ENCODE peak calls at places on chromosomes 7 and 10, in four cellular contexts. One of them, this sample, is unnamed.

GRCh38 chr10:60853107-60853506 is 74.8 kb downstream of the CDK1 start:
- DNase-seq in ovary: no peak
- DNase-seq in upper lobe of right lung: no peak
- DNase-seq in mammary epithelial cell: no peak
- DNase-seq in this sample: no peak

GRCh38 chr10:131933016-131933694 is 32.3 kb downstream of the PPP2R2D start:
- DNase-seq in upper lobe of right lung: peak; percentile 46
- DNase-seq in mammary epithelial cell: no peak
- DNase-seq in ovary: peak; percentile 48
- DNase-seq in this sample: no peak

GRCh38 chr10:67606572-67606971 is 89.4 kb downstream of the CTNNA3 start:
- DNase-seq in ovary: no peak
- DNase-seq in mammary epithelial cell: peak; percentile 60
- DNase-seq in upper lobe of right lung: no peak
- DNase-seq in this sample: no peak

GRCh38 chr10:71963756-71964668 is at the start of gene CHST3:
- DNase-seq in ovary: peak; percentile 86
- DNase-seq in mammary epithelial cell: peak; percentile 54
- DNase-seq in upper lobe of right lung: peak; percentile 80
- DNase-seq in this sample: peak; percentile 87

GRCh38 chr7:121960678-121961461 is 87.9 kb downstream of the PTPRZ1 start:
- DNase-seq in ovary: no peak
- DNase-seq in mammary epithelial cell: peak; percentile 93
- DNase-seq in upper lobe of right lung: no peak
- DNase-seq in this sample: no peak

GRCh38 chr7:158318511-158318913 is 269.1 kb downstream of the PTPRN2 start:
- DNase-seq in mammary epithelial cell: no peak
- DNase-seq in ovary: no peak
- DNase-seq in upper lobe of right lung: no peak
- DNase-seq in this sample: no peak

GRCh38 chr7:17015575-17015974 is 133.8 kb upstream of the AGR3 start:
- DNase-seq in mammary epithelial cell: no peak
- DNase-seq in upper lobe of right lung: no peak
- DNase-seq in ovary: no peak
- DNase-seq in this sample: no peak

GRCh38 chr7:22332481-22332880 is 24.5 kb downstream of the RAPGEF5 start:
- DNase-seq in mammary epithelial cell: no peak
- DNase-seq in upper lobe of right lung: no peak
- DNase-seq in ovary: no peak
- DNase-seq in this sample: no peak

GRCh38 chr10:88073676-88074075 is 210.3 kb downstream of the PTEN start:
- DNase-seq in upper lobe of right lung: no peak
- DNase-seq in mammary epithelial cell: no peak
- DNase-seq in ovary: no peak
- DNase-seq in this sample: no peak

GRCh38 chr7:99036531-99037175 is 107.3 kb downstream of the SMURF1 start:
- DNase-seq in mammary epithelial cell: peak; percentile 20
- DNase-seq in ovary: no peak
- DNase-seq in upper lobe of right lung: no peak
- DNase-seq in this sample: peak; percentile 71

GRCh38 chr10:87092861-87093460 is 1.7 kb downstream of the GLUD1 start:
- DNase-seq in upper lobe of right lung: no peak
- DNase-seq in mammary epithelial cell: peak; percentile 41
- DNase-seq in ovary: no peak
- DNase-seq in this sample: no peak

GRCh38 chr7:93219877-93220276 is 6.4 kb downstream of the HEPACAM2 start:
- DNase-seq in mammary epithelial cell: no peak
- DNase-seq in upper lobe of right lung: no peak
- DNase-seq in ovary: no peak
- DNase-seq in this sample: no peak

GRCh38 chr7:8197994-8198698 is 63.8 kb downstream of the ICA1 start:
- DNase-seq in upper lobe of right lung: no peak
- DNase-seq in mammary epithelial cell: no peak
- DNase-seq in ovary: no peak
- DNase-seq in this sample: no peak

GRCh38 chr7:71739520-71740195 is 607.7 kb downstream of the GALNT17 start:
- DNase-seq in ovary: no peak
- DNase-seq in mammary epithelial cell: no peak
- DNase-seq in upper lobe of right lung: no peak
- DNase-seq in this sample: no peak

GRCh38 chr7:44173911-44174693 is 15.1 kb downstream of the GCK start:
- DNase-seq in mammary epithelial cell: no peak
- DNase-seq in upper lobe of right lung: no peak
- DNase-seq in ovary: no peak
- DNase-seq in this sample: no peak

GRCh38 chr7:101166909-101167644 is 1.7 kb upstream of the VGF start:
- DNase-seq in mammary epithelial cell: no peak
- DNase-seq in upper lobe of right lung: no peak
- DNase-seq in ovary: no peak
- DNase-seq in this sample: no peak

GRCh38 chr10:133350950-133351329 is 3.8 kb downstream of the PRAP1 start:
- DNase-seq in mammary epithelial cell: no peak
- DNase-seq in upper lobe of right lung: no peak
- DNase-seq in ovary: no peak
- DNase-seq in this sample: no peak

GRCh38 chr7:104855826-104856225 is 158.2 kb upstream of the KMT2E start:
- DNase-seq in mammary epithelial cell: peak; percentile 10
- DNase-seq in upper lobe of right lung: no peak
- DNase-seq in ovary: no peak
- DNase-seq in this sample: no peak

GRCh38 chr7:122688385-122688998 is 10.4 kb downstream of the RNF133 start:
- DNase-seq in ovary: no peak
- DNase-seq in upper lobe of right lung: no peak
- DNase-seq in mammary epithelial cell: no peak
- DNase-seq in this sample: no peak

GRCh38 chr7:31119249-31119648 is 67.1 kb downstream of the ADCYAP1R1 start:
- DNase-seq in mammary epithelial cell: no peak
- DNase-seq in ovary: no peak
- DNase-seq in upper lobe of right lung: no peak
- DNase-seq in this sample: no peak

GRCh38 chr7:98556288-98556687 is 60.8 kb upstream of the NPTX2 start:
- DNase-seq in upper lobe of right lung: no peak
- DNase-seq in mammary epithelial cell: no peak
- DNase-seq in ovary: no peak
- DNase-seq in this sample: peak; percentile 28

GRCh38 chr7:69738396-69738889 is 140.2 kb downstream of the AUTS2 start:
- DNase-seq in ovary: no peak
- DNase-seq in upper lobe of right lung: no peak
- DNase-seq in mammary epithelial cell: no peak
- DNase-seq in this sample: no peak

GRCh38 chr7:51602321-51602720 is 285.7 kb upstream of the COBL start:
- DNase-seq in upper lobe of right lung: no peak
- DNase-seq in ovary: no peak
- DNase-seq in mammary epithelial cell: no peak
- DNase-seq in this sample: no peak

GRCh38 chr7:105830405-105831218 is 45.8 kb downstream of the ATXN7L1 start:
- DNase-seq in upper lobe of right lung: no peak
- DNase-seq in ovary: no peak
- DNase-seq in mammary epithelial cell: peak; percentile 83
- DNase-seq in this sample: no peak

GRCh38 chr7:108004220-108005142 is 1.5 kb upstream of the LAMB1 start:
- DNase-seq in ovary: no peak
- DNase-seq in upper lobe of right lung: no peak
- DNase-seq in mammary epithelial cell: no peak
- DNase-seq in this sample: no peak

GRCh38 chr7:134941947-134942346 is 44.4 kb upstream of the AGBL3 start:
- DNase-seq in mammary epithelial cell: no peak
- DNase-seq in ovary: no peak
- DNase-seq in upper lobe of right lung: peak; percentile 52
- DNase-seq in this sample: no peak

GRCh38 chr7:134939136-134939535 is 47.2 kb upstream of the AGBL3 start:
- DNase-seq in ovary: no peak
- DNase-seq in upper lobe of right lung: no peak
- DNase-seq in mammary epithelial cell: no peak
- DNase-seq in this sample: no peak

GRCh38 chr7:134942690-134943466 is 43.4 kb upstream of the AGBL3 start:
- DNase-seq in upper lobe of right lung: no peak
- DNase-seq in ovary: no peak
- DNase-seq in mammary epithelial cell: no peak
- DNase-seq in this sample: no peak

GRCh38 chr7:134941185-134941900 is 45.0 kb upstream of the AGBL3 start:
- DNase-seq in ovary: no peak
- DNase-seq in upper lobe of right lung: no peak
- DNase-seq in mammary epithelial cell: peak; percentile 80
- DNase-seq in this sample: no peak

GRCh38 chr7:134940711-134941110 is 45.6 kb upstream of the AGBL3 start:
- DNase-seq in mammary epithelial cell: peak; percentile 27
- DNase-seq in upper lobe of right lung: no peak
- DNase-seq in ovary: no peak
- DNase-seq in this sample: no peak
- H3K27ac ChIP-seq in mammary epithelial cell: peak overlapping the region; percentile 9
- H3K27ac ChIP-seq in upper lobe of right lung: no peak overlapping the region
- H3K27ac ChIP-seq in ovary: no peak overlapping the region
- H3K27ac ChIP-seq in this sample: peak overlapping the region; percentile 76

GRCh38 chr7:73703649-73703984 is 15.9 kb downstream of the STX1A start:
- DNase-seq in upper lobe of right lung: no peak
- DNase-seq in ovary: no peak
- DNase-seq in mammary epithelial cell: no peak
- DNase-seq in this sample: no peak

GRCh38 chr7:73704640-73705550 is 14.6 kb downstream of the STX1A start:
- DNase-seq in upper lobe of right lung: peak; percentile 80
- DNase-seq in mammary epithelial cell: no peak
- DNase-seq in ovary: no peak
- DNase-seq in this sample: no peak

GRCh38 chr7:73705551-73705920 is 13.9 kb downstream of the STX1A start:
- DNase-seq in upper lobe of right lung: no peak
- DNase-seq in mammary epithelial cell: no peak
- DNase-seq in ovary: no peak
- DNase-seq in this sample: no peak

GRCh38 chr7:73703225-73703624 is 16.2 kb downstream of the STX1A start:
- DNase-seq in ovary: no peak
- DNase-seq in mammary epithelial cell: no peak
- DNase-seq in upper lobe of right lung: no peak
- DNase-seq in this sample: no peak

GRCh38 chr7:73703985-73704639 is 15.4 kb downstream of the STX1A start:
- DNase-seq in mammary epithelial cell: no peak
- DNase-seq in upper lobe of right lung: peak; percentile 77
- DNase-seq in ovary: peak; percentile 80
- DNase-seq in this sample: no peak
- H3K4me3 ChIP-seq in mammary epithelial cell: no peak overlapping the region
- H3K4me3 ChIP-seq in upper lobe of right lung: no peak overlapping the region
- H3K4me3 ChIP-seq in ovary: peak overlapping the region; percentile 28
- H3K4me3 ChIP-seq in this sample: no peak overlapping the region

DNA sequence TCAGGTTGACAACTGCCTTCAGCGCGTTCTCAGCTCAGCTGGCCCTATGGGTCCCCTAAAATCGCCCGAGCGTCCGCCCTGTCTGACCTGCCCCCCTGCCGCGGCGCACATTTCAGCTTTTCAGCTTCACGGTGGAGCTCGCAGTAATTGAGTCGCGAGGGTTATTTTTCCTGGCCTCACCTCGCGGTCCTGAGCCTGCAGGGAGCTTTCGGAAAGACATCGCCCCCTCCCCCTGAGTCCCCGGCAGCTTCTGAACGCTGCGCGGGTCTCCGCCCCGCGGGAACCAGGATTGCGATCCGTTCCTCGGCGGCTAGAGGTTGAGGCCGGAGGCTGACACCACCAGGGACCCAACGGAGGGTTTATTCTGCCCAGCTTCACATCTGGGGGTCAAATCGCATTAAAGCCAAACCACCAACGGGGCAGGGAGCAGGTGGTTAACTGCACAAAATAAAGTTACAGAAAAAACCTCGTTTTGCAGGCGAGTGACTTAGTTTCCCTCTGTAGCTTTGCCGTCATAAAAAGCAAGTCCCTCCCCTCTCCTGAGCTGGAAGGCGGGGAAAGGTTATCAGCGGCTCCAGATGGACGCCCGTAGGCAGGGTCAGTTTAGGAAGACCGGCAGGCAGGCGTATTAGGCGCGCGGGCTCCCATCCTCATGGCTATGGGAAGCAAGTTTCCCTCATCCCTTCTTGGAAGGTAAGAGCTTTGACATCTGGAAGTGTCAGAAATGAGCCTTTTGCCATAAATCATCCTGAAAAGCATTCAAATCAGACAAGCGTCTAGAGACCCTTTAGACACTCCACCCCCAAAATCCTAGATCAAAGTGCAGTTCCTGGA is 10.9 kb downstream of the TWIST1 start:
- DNase-seq in ovary: no peak
- DNase-seq in mammary epithelial cell: no peak
- DNase-seq in upper lobe of right lung: no peak
- DNase-seq in this sample: no peak
- H3K27ac ChIP-seq in ovary: no peak overlapping the region
- H3K27ac ChIP-seq in mammary epithelial cell: no peak overlapping the region
- H3K27ac ChIP-seq in upper lobe of right lung: no peak overlapping the region
- H3K27ac ChIP-seq in this sample: no peak overlapping the region

GRCh38 chr7:149622444-149623210 is 125.0 kb upstream of the ZNF746 start:
- DNase-seq in ovary: no peak
- DNase-seq in upper lobe of right lung: no peak
- DNase-seq in mammary epithelial cell: no peak
- DNase-seq in this sample: no peak
- H3K4me3 ChIP-seq in ovary: no peak overlapping the region
- H3K4me3 ChIP-seq in upper lobe of right lung: peak overlapping the region; percentile 90
- H3K4me3 ChIP-seq in mammary epithelial cell: peak overlapping the region; percentile 78
- H3K4me3 ChIP-seq in this sample: no peak overlapping the region

This sample was measured in aorta.